ENCODE peak calls at places on chromosomes 5 and 9, in seven cellular contexts. One of them, this sample, is unnamed.

GRCh38 chr5:651296-652022 is 39.3 kb downstream of the CEP72 start:
- DNase-seq in fibroblast of pulmonary artery: no peak
- DNase-seq in GM10248: no peak
- DNase-seq in WTC11: no peak
- DNase-seq in foreskin fibroblast: no peak
- DNase-seq in NB4: no peak
- DNase-seq in astrocyte: no peak
- DNase-seq in this sample: no peak

GRCh38 chr9:96169488-96169887 is 132.5 kb downstream of the HSD17B3 start:
- DNase-seq in fibroblast of pulmonary artery: no peak
- DNase-seq in GM10248: no peak
- DNase-seq in WTC11: peak; percentile 84
- DNase-seq in foreskin fibroblast: peak; percentile 55
- DNase-seq in NB4: no peak
- DNase-seq in astrocyte: no peak
- DNase-seq in this sample: peak; percentile 11

GRCh38 chr9:81980568-81980967 is 8.0 kb upstream of the SPATA31D1 start:
- DNase-seq in fibroblast of pulmonary artery: no peak
- DNase-seq in GM10248: no peak
- DNase-seq in WTC11: no peak
- DNase-seq in foreskin fibroblast: peak; percentile 72
- DNase-seq in NB4: no peak
- DNase-seq in astrocyte: peak; percentile 9
- DNase-seq in this sample: no peak

GRCh38 chr5:147084702-147085101 is 150.1 kb upstream of the STK32A start:
- DNase-seq in fibroblast of pulmonary artery: no peak
- DNase-seq in GM10248: no peak
- DNase-seq in WTC11: no peak
- DNase-seq in foreskin fibroblast: no peak
- DNase-seq in NB4: no peak
- DNase-seq in astrocyte: no peak
- DNase-seq in this sample: no peak

GRCh38 chr5:6401410-6401809 is 23.1 kb upstream of the MED10 start:
- DNase-seq in fibroblast of pulmonary artery: no peak
- DNase-seq in GM10248: no peak
- DNase-seq in WTC11: no peak
- DNase-seq in foreskin fibroblast: no peak
- DNase-seq in NB4: no peak
- DNase-seq in astrocyte: no peak
- DNase-seq in this sample: no peak

GRCh38 chr5:138912093-138912492 is 37.0 kb upstream of the LRRTM2 start:
- DNase-seq in fibroblast of pulmonary artery: no peak
- DNase-seq in GM10248: no peak
- DNase-seq in WTC11: no peak
- DNase-seq in foreskin fibroblast: no peak
- DNase-seq in NB4: no peak
- DNase-seq in astrocyte: no peak
- DNase-seq in this sample: no peak

GRCh38 chr9:69047331-69047730 is 11.8 kb downstream of the FXN start:
- DNase-seq in fibroblast of pulmonary artery: no peak
- DNase-seq in GM10248: no peak
- DNase-seq in WTC11: no peak
- DNase-seq in foreskin fibroblast: no peak
- DNase-seq in NB4: peak; percentile 2
- DNase-seq in astrocyte: no peak
- DNase-seq in this sample: no peak

GRCh38 chr9:38240051-38240450 is 152.5 kb upstream of the ALDH1B1 start:
- DNase-seq in fibroblast of pulmonary artery: no peak
- DNase-seq in GM10248: no peak
- DNase-seq in WTC11: no peak
- DNase-seq in foreskin fibroblast: no peak
- DNase-seq in NB4: no peak
- DNase-seq in astrocyte: no peak
- DNase-seq in this sample: no peak

GRCh38 chr5:61327761-61328753 is 4.0 kb upstream of the ZSWIM6 start:
- DNase-seq in fibroblast of pulmonary artery: peak; percentile 85
- DNase-seq in GM10248: peak; percentile 52
- DNase-seq in WTC11: no peak
- DNase-seq in foreskin fibroblast: peak; percentile 90
- DNase-seq in NB4: peak; percentile 80
- DNase-seq in astrocyte: peak; percentile 89
- DNase-seq in this sample: peak; percentile 80

GRCh38 chr5:134007581-134008256 is 2.9 kb upstream of the VDAC1 start:
- DNase-seq in fibroblast of pulmonary artery: no peak
- DNase-seq in GM10248: no peak
- DNase-seq in WTC11: peak; percentile 67
- DNase-seq in foreskin fibroblast: peak; percentile 56
- DNase-seq in NB4: no peak
- DNase-seq in astrocyte: no peak
- DNase-seq in this sample: peak; percentile 42

GRCh38 chr5:111704452-111705085 is 52.4 kb downstream of the NREP start:
- DNase-seq in fibroblast of pulmonary artery: no peak
- DNase-seq in GM10248: no peak
- DNase-seq in WTC11: no peak
- DNase-seq in foreskin fibroblast: no peak
- DNase-seq in NB4: peak; percentile 38
- DNase-seq in astrocyte: no peak
- DNase-seq in this sample: no peak

GRCh38 chr9:73155968-73156592 is 4.4 kb downstream of the ANXA1 start:
- DNase-seq in fibroblast of pulmonary artery: no peak
- DNase-seq in GM10248: no peak
- DNase-seq in WTC11: no peak
- DNase-seq in foreskin fibroblast: no peak
- DNase-seq in NB4: no peak
- DNase-seq in astrocyte: no peak
- DNase-seq in this sample: no peak

GRCh38 chr9:116162241-116162781 is 8.7 kb downstream of the PAPPA start:
- DNase-seq in fibroblast of pulmonary artery: no peak
- DNase-seq in GM10248: no peak
- DNase-seq in WTC11: no peak
- DNase-seq in foreskin fibroblast: no peak
- DNase-seq in NB4: no peak
- DNase-seq in astrocyte: no peak
- DNase-seq in this sample: no peak

GRCh38 chr9:116163293-116164055 is 9.9 kb downstream of the PAPPA start:
- DNase-seq in fibroblast of pulmonary artery: no peak
- DNase-seq in GM10248: no peak
- DNase-seq in WTC11: no peak
- DNase-seq in foreskin fibroblast: no peak
- DNase-seq in NB4: no peak
- DNase-seq in astrocyte: no peak
- DNase-seq in this sample: no peak

GRCh38 chr9:116168231-116168630 is 14.6 kb downstream of the PAPPA start:
- DNase-seq in fibroblast of pulmonary artery: no peak
- DNase-seq in GM10248: no peak
- DNase-seq in WTC11: no peak
- DNase-seq in foreskin fibroblast: no peak
- DNase-seq in NB4: no peak
- DNase-seq in astrocyte: no peak
- DNase-seq in this sample: no peak

GRCh38 chr9:116165912-116166311 is 12.3 kb downstream of the PAPPA start:
- DNase-seq in fibroblast of pulmonary artery: peak; percentile 72
- DNase-seq in GM10248: no peak
- DNase-seq in WTC11: no peak
- DNase-seq in foreskin fibroblast: peak; percentile 75
- DNase-seq in NB4: no peak
- DNase-seq in astrocyte: no peak
- DNase-seq in this sample: no peak

GRCh38 chr9:116166713-116167112 is 13.1 kb downstream of the PAPPA start:
- DNase-seq in fibroblast of pulmonary artery: no peak
- DNase-seq in GM10248: no peak
- DNase-seq in WTC11: no peak
- DNase-seq in foreskin fibroblast: no peak
- DNase-seq in NB4: no peak
- DNase-seq in astrocyte: no peak
- DNase-seq in this sample: no peak
- TF ChIP-seq CTCF in fibroblast of pulmonary artery: peak; percentile 30
- TF ChIP-seq CTCF in GM10248: peak; percentile 24
- TF ChIP-seq CTCF in WTC11: no peak
- TF ChIP-seq CTCF in foreskin fibroblast: peak; percentile 19
- TF ChIP-seq CTCF in NB4: no peak
- TF ChIP-seq CTCF in astrocyte: peak; percentile 3
- TF ChIP-seq CTCF in this sample: no peak

GRCh38 chr5:30499402-30499801 is 694.1 kb upstream of the CDH6 start:
- DNase-seq in fibroblast of pulmonary artery: no peak
- DNase-seq in GM10248: no peak
- DNase-seq in WTC11: no peak
- DNase-seq in foreskin fibroblast: no peak
- DNase-seq in NB4: no peak
- DNase-seq in astrocyte: no peak
- DNase-seq in this sample: no peak

GRCh38 chr5:30501065-30501464 is 692.4 kb upstream of the CDH6 start:
- DNase-seq in fibroblast of pulmonary artery: no peak
- DNase-seq in GM10248: no peak
- DNase-seq in WTC11: no peak
- DNase-seq in foreskin fibroblast: no peak
- DNase-seq in NB4: no peak
- DNase-seq in astrocyte: no peak
- DNase-seq in this sample: no peak

GRCh38 chr5:30500513-30500912 is 693.0 kb upstream of the CDH6 start:
- DNase-seq in fibroblast of pulmonary artery: no peak
- DNase-seq in GM10248: no peak
- DNase-seq in WTC11: no peak
- DNase-seq in foreskin fibroblast: no peak
- DNase-seq in NB4: no peak
- DNase-seq in astrocyte: no peak
- DNase-seq in this sample: no peak

GRCh38 chr5:30502277-30502676 is 691.2 kb upstream of the CDH6 start:
- DNase-seq in fibroblast of pulmonary artery: peak; percentile 39
- DNase-seq in GM10248: no peak
- DNase-seq in WTC11: no peak
- DNase-seq in foreskin fibroblast: peak; percentile 0
- DNase-seq in NB4: no peak
- DNase-seq in astrocyte: peak; percentile 79
- DNase-seq in this sample: peak; percentile 0

DNA sequence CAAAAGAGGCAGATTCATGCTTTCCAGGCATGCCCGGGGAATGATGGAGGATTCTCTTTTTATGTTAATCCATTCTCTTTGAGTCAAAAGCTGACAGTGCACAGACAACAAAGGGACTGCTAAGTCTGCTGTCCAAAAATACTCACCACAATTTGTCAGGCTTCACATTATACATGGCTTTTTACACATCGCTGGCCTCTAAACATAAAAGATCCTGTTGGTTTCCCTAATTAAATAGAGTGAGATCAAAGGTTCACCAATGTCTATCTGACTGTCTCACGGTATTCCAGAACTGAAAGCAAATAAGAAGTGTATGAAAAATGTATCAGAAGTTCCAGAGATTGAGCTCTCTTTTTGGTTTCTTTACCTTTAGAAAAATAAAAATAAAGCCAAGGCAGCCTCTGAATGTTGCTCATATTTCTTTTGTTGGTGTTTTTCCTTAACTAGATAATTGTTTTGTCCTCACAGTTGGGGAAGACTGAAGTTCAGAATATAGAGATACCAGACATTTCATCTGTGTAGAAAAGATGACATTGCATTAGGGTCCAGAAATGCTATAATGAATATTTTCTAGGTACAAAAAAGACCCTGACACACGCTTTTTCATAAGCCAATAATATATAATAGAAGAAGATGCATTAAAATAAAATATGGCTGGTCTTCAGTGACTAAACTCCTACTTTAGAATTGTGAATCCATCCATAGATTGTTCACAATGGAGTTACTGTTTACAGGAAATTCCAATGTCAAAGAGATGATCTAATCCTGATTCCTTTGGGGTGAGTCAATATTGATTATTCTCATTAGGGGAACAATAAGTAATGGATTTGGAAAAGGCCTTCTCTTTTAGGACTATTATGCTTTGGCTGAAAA is 688.2 kb upstream of the CDH6 start:
- DNase-seq in fibroblast of pulmonary artery: peak; percentile 32
- DNase-seq in GM10248: no peak
- DNase-seq in WTC11: no peak
- DNase-seq in foreskin fibroblast: peak; percentile 1
- DNase-seq in NB4: no peak
- DNase-seq in astrocyte: peak; percentile 76
- DNase-seq in this sample: peak; percentile 68
- TF ChIP-seq CTCF in fibroblast of pulmonary artery: no peak
- TF ChIP-seq CTCF in GM10248: no peak
- TF ChIP-seq CTCF in WTC11: no peak
- TF ChIP-seq CTCF in foreskin fibroblast: no peak
- TF ChIP-seq CTCF in NB4: no peak
- TF ChIP-seq CTCF in astrocyte: no peak
- TF ChIP-seq CTCF in this sample: no peak

GRCh38 chr9:117729375-117729774 is 25.2 kb downstream of the TLR4 start:
- DNase-seq in fibroblast of pulmonary artery: no peak
- DNase-seq in GM10248: no peak
- DNase-seq in WTC11: no peak
- DNase-seq in foreskin fibroblast: no peak
- DNase-seq in NB4: no peak
- DNase-seq in astrocyte: no peak
- DNase-seq in this sample: no peak

GRCh38 chr9:117734082-117734481 is 29.9 kb downstream of the TLR4 start:
- DNase-seq in fibroblast of pulmonary artery: no peak
- DNase-seq in GM10248: no peak
- DNase-seq in WTC11: no peak
- DNase-seq in foreskin fibroblast: no peak
- DNase-seq in NB4: no peak
- DNase-seq in astrocyte: no peak
- DNase-seq in this sample: no peak

GRCh38 chr9:117734523-117735314 is 30.5 kb downstream of the TLR4 start:
- DNase-seq in fibroblast of pulmonary artery: peak; percentile 42
- DNase-seq in GM10248: no peak
- DNase-seq in WTC11: no peak
- DNase-seq in foreskin fibroblast: peak; percentile 62
- DNase-seq in NB4: no peak
- DNase-seq in astrocyte: peak; percentile 62
- DNase-seq in this sample: peak; percentile 25

GRCh38 chr9:117732494-117732893 is 28.3 kb downstream of the TLR4 start:
- DNase-seq in fibroblast of pulmonary artery: no peak
- DNase-seq in GM10248: no peak
- DNase-seq in WTC11: no peak
- DNase-seq in foreskin fibroblast: no peak
- DNase-seq in NB4: no peak
- DNase-seq in astrocyte: no peak
- DNase-seq in this sample: no peak

DNA sequence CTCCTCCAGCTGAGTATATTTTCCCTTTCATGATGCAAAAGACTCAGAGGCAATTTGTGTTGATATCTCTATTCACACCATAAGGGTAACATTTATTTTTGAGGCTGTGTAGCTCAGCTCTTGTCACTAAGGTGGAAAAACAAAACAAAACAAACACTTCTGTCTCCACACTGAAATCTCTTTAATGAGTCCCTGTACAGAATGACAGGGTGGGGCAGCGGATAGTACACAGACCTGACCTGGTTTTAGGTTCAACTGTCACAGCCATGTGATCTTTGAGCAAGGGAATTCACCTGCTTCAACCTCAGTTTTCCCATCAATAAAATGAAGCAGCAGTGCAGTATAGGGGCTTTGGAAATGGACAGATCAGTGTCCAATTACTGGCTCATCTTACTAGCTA is 29.3 kb downstream of the TLR4 start:
- DNase-seq in fibroblast of pulmonary artery: no peak
- DNase-seq in GM10248: no peak
- DNase-seq in WTC11: no peak
- DNase-seq in foreskin fibroblast: no peak
- DNase-seq in NB4: no peak
- DNase-seq in astrocyte: no peak
- DNase-seq in this sample: no peak
- TF ChIP-seq CTCF in fibroblast of pulmonary artery: no peak
- TF ChIP-seq CTCF in GM10248: no peak
- TF ChIP-seq CTCF in WTC11: no peak
- TF ChIP-seq CTCF in foreskin fibroblast: no peak
- TF ChIP-seq CTCF in NB4: no peak
- TF ChIP-seq CTCF in astrocyte: no peak
- TF ChIP-seq CTCF in this sample: no peak

GRCh38 chr5:56002303-56002702 is 7.5 kb upstream of the IL6ST start:
- DNase-seq in fibroblast of pulmonary artery: no peak
- DNase-seq in GM10248: no peak
- DNase-seq in WTC11: no peak
- DNase-seq in foreskin fibroblast: no peak
- DNase-seq in NB4: no peak
- DNase-seq in astrocyte: no peak
- DNase-seq in this sample: no peak
- TF ChIP-seq CTCF in fibroblast of pulmonary artery: no peak
- TF ChIP-seq CTCF in GM10248: no peak
- TF ChIP-seq CTCF in WTC11: no peak
- TF ChIP-seq CTCF in foreskin fibroblast: no peak
- TF ChIP-seq CTCF in NB4: no peak
- TF ChIP-seq CTCF in astrocyte: no peak
- TF ChIP-seq CTCF in this sample: no peak

This sample was measured in cardiac fibroblast.